ENCODE peak calls at places on chromosomes 7 and 10, in seven cellular contexts. J is MM.1S, B is OCI-LY7, X is uterus, V is heart left ventricle, Q is heart right ventricle, P is WERI-Rb-1. N is an unnamed sample.

GRCh38 chr7:147023390-147023914 is 906.9 kb downstream of the CNTNAP2 start:
- DNase-seq in B (no peak), X (no peak), P (no peak), Q (no peak), J (no peak), V (no peak), N (no peak)

GRCh38 chr7:98944386-98944785 is 66.1 kb downstream of the TRRAP start:
- DNase-seq in V (no peak), P (no peak), B (no peak), Q (no peak), X (no peak), J (no peak), N (no peak)

GRCh38 chr7:4102231-4102841 is 579.8 kb upstream of the FOXK1 start:
- DNase-seq in Q (no peak), B (no peak), J (no peak), V (no peak), P (no peak), X (no peak), N (no peak)

GRCh38 chr10:118339096-118339495 is 3.0 kb downstream of the FAM204A start:
- DNase-seq in B (no peak), J (no peak), X (no peak), V (no peak), Q (no peak), P (no peak), N (no peak)

GRCh38 chr7:11727864-11728263 is 104.1 kb downstream of the THSD7A start:
- DNase-seq in X (no peak), Q (no peak), B (no peak), J (no peak), V (no peak), P (no peak), N (no peak)

GRCh38 chr7:69732203-69732602 is 133.9 kb downstream of the AUTS2 start:
- DNase-seq in J (no peak), P (no peak), V (no peak), X (no peak), B (no peak), Q (no peak), N (no peak)

GRCh38 chr7:74453321-74454011 is at the start of gene GTF2IRD1:
- DNase-seq in X (peak), Q (peak), J (peak), V (peak), B (peak), P (peak), N (no peak)

GRCh38 chr7:156662269-156662668 is 21.7 kb downstream of the RNF32 start:
- DNase-seq in J (no peak), X (no peak), B (no peak), V (no peak), P (no peak), Q (no peak), N (no peak)

GRCh38 chr10:58868736-58869435 is 307.6 kb upstream of the PHYHIPL start:
- DNase-seq in J (no peak), P (no peak), V (no peak), X (no peak), Q (no peak), B (no peak), N (no peak)

GRCh38 chr7:111092406-111093160 is 1.7 kb downstream of the LRRN3 start:
- DNase-seq in B (no peak), Q (no peak), V (no peak), X (no peak), P (no peak), J (peak), N (no peak)

GRCh38 chr7:92332782-92333181 is 87.0 kb downstream of the ANKIB1 start:
- DNase-seq in X (no peak), P (no peak), J (no peak), Q (no peak), V (no peak), B (no peak), N (no peak)

GRCh38 chr10:118504044-118504944 is 91.2 kb downstream of the PRLHR start:
- DNase-seq in V (no peak), B (no peak), P (no peak), Q (no peak), X (no peak), J (no peak), N (no peak)

GRCh38 chr7:27960415-27960814 is 220.2 kb downstream of the JAZF1 start:
- DNase-seq in B (no peak), V (no peak), X (no peak), Q (no peak), P (no peak), J (no peak), N (no peak)

GRCh38 chr7:779480-779879 is 52.4 kb upstream of the PRKAR1B start:
- DNase-seq in B (no peak), V (peak), X (no peak), J (no peak), Q (no peak), P (no peak), N (no peak)

GRCh38 chr10:129942019-129942277 is 22.1 kb downstream of the EBF3 start:
- DNase-seq in V (no peak), P (no peak), B (no peak), X (no peak), J (no peak), Q (no peak), N (no peak)

GRCh38 chr10:3850999-3851937 is 66.3 kb upstream of the KLF6 start:
- DNase-seq in X (no peak), P (no peak), J (no peak), V (no peak), B (peak), Q (no peak), N (peak)

GRCh38 chr7:75920431-75921161 is 5.6 kb downstream of the POR start:
- DNase-seq in V (no peak), X (no peak), P (no peak), J (no peak), B (no peak), Q (no peak), N (no peak)

GRCh38 chr7:131803861-131804260 is 247.4 kb upstream of the PODXL start:
- DNase-seq in P (no peak), Q (no peak), J (no peak), X (no peak), V (no peak), B (no peak), N (no peak)

GRCh38 chr10:73871915-73872710 is 2.2 kb downstream of the CAMK2G start:
- DNase-seq in V (no peak), B (no peak), J (no peak), Q (no peak), P (no peak), X (no peak), N (no peak)

GRCh38 chr10:30365278-30365677 is 16.2 kb upstream of the MTPAP start:
- DNase-seq in V (no peak), J (no peak), B (no peak), P (no peak), X (no peak), Q (no peak), N (no peak)

GRCh38 chr7:104923010-104923421 is 91.0 kb upstream of the KMT2E start:
- DNase-seq in B (peak), X (peak), V (peak), P (peak), Q (peak), J (peak), N (peak)

GRCh38 chr10:97380513-97380912 is 20.6 kb downstream of the RRP12 start:
- DNase-seq in J (no peak), B (no peak), V (no peak), Q (no peak), P (no peak), X (no peak), N (no peak)

GRCh38 chr10:91495402-91495801 is 85.3 kb downstream of the HECTD2 start:
- DNase-seq in X (no peak), B (no peak), V (no peak), J (no peak), Q (no peak), P (no peak), N (no peak)

GRCh38 chr10:96746503-96746902 is 26.2 kb upstream of the PIK3AP1 start:
- DNase-seq in V (no peak), B (no peak), J (no peak), X (no peak), P (no peak), Q (no peak), N (peak)

GRCh38 chr7:16743207-16743606 is 10.3 kb upstream of the TSPAN13 start:
- DNase-seq in V (no peak), Q (no peak), P (no peak), X (no peak), J (no peak), B (no peak), N (no peak)

GRCh38 chr7:130349911-130350782 is 5.5 kb downstream of the CPA5 start:
- DNase-seq in J (no peak), X (no peak), B (no peak), Q (no peak), V (no peak), P (no peak), N (no peak)

GRCh38 chr10:117543999-117544728 is 1.6 kb downstream of the EMX2 start:
- DNase-seq in V (no peak), B (no peak), J (no peak), X (peak), P (no peak), Q (no peak), N (no peak)

GRCh38 chr10:78865518-78865835 is 203.3 kb upstream of the ZMIZ1 start:
- DNase-seq in Q (no peak), B (no peak), V (no peak), J (no peak), X (no peak), P (no peak), N (no peak)

GRCh38 chr10:101767600-101767945 is 8.3 kb downstream of the FGF8 start:
- DNase-seq in Q (no peak), V (no peak), P (no peak), B (no peak), X (no peak), J (no peak), N (no peak)

GRCh38 chr7:126690104-126690503 is 562.6 kb downstream of the GRM8 start:
- DNase-seq in B (no peak), P (no peak), X (no peak), Q (no peak), J (no peak), V (no peak), N (no peak)

GRCh38 chr10:77846718-77847311 is 79.7 kb downstream of the DLG5 start:
- DNase-seq in J (peak), P (peak), V (peak), X (peak), Q (peak), B (peak), N (peak)

GRCh38 chr10:1535337-1535957 is 201.9 kb downstream of the ADARB2 start:
- DNase-seq in Q (no peak), X (no peak), B (no peak), V (no peak), P (no peak), J (no peak), N (no peak)

GRCh38 chr7:27151341-27151944 is 940 bp downstream of the HOXA3 start:
- DNase-seq in B (no peak), Q (no peak), V (peak), X (peak), J (no peak), P (no peak), N (peak)

GRCh38 chr7:146096994-146097393 is 19.6 kb upstream of the CNTNAP2 start:
- DNase-seq in X (no peak), Q (no peak), B (no peak), J (peak), V (no peak), P (peak), N (peak)

GRCh38 chr10:93745411-93746065 is 12.2 kb upstream of the LGI1 start:
- DNase-seq in B (peak), X (no peak), J (no peak), V (no peak), P (peak), Q (no peak), N (peak)

GRCh38 chr10:47456794-47457527 is 27.0 kb downstream of the ANXA8 start:
- DNase-seq in B (no peak), V (no peak), X (no peak), J (no peak), P (no peak), Q (no peak), N (peak)

GRCh38 chr10:5466451-5466996 is 32.8 kb downstream of the CALML5 start:
- DNase-seq in B (no peak), V (no peak), Q (no peak), X (peak), J (no peak), P (no peak), N (no peak)

GRCh38 chr10:131186547-131187253 is 124.8 kb downstream of the TCERG1L start:
- DNase-seq in Q (no peak), V (no peak), P (no peak), X (no peak), B (no peak), J (no peak), N (no peak)

GRCh38 chr7:114647518-114647917 is 232.9 kb downstream of the FOXP2 start:
- DNase-seq in B (no peak), P (no peak), Q (no peak), X (no peak), J (no peak), V (no peak), N (no peak)

GRCh38 chr7:7157177-7157886 is 25.0 kb upstream of the C1GALT1 start:
- DNase-seq in V (no peak), Q (no peak), X (no peak), B (no peak), P (no peak), J (peak), N (peak)
- H3K4me3 ChIP-seq in V (peak), Q (no peak), X (no peak), B (no peak), P (no peak), J (peak), N (no peak)

DNA sequence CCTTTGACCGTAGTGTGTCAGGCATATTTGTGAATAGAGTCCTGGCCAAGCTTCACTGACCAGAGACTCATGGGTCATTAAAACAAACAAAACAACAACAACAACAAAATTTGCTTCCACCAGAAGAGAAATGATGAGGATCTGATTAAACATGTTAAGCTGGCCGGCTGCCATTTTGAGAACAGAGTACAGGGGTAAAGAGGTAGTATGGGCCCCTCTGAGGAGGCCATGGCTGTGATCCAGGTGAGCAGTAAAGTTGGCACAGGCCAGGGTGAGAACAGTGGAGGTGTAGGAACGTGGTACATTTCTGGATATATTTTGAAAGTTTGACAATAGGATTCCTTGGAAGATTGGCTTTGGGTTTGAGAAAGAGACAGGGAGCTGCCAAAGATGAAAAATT is 252.5 kb downstream of the TWIST1 start:
- DNase-seq in V (no peak), J (no peak), Q (no peak), X (no peak), P (no peak), B (no peak), N (no peak)
- H3K4me3 ChIP-seq in V (no peak), J (no peak), Q (no peak), X (no peak), P (no peak), B (no peak), N (no peak)

GRCh38 chr7:117871778-117872538 is 1.3 kb downstream of the CTTNBP2 start:
- DNase-seq in X (peak), Q (peak), V (no peak), J (no peak), P (no peak), B (no peak), N (no peak)

GRCh38 chr7:117873933-117874530 is 791 bp upstream of the CTTNBP2 start:
- DNase-seq in B (no peak), P (no peak), Q (no peak), X (no peak), J (no peak), V (no peak), N (no peak)

GRCh38 chr7:117873056-117873932 is at the start of gene CTTNBP2:
- DNase-seq in J (peak), V (peak), Q (peak), X (peak), B (no peak), P (peak), N (no peak)

GRCh38 chr7:117871401-117871777 is 1.9 kb downstream of the CTTNBP2 start:
- DNase-seq in B (no peak), X (no peak), J (no peak), Q (no peak), P (no peak), V (no peak), N (no peak)

DNA sequence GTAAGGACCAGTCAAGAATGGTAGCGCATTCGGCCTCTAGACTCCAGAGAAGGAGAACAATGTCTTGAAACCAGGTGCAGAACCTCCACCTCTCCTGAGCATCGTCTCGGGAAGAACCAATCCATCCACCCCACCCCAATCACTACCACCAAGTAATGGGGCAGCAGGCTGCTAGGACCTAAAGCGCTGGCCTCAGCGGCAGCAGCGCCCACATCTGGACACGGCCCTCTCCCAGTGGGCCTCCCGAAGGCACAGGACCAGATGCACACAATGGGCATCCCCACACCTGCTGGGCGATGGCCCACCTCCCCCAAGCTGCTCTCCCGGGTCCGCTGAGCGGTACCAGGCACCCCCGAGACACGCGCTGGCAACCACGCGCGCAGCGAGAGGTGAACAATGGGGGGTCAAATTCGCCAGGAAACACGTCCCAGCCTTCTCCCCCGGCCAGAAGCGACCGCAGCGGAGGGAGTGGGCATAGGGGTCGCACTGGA is 631 bp downstream of the CTTNBP2 start:
- DNase-seq in V (no peak), X (peak), P (peak), J (no peak), B (no peak), Q (peak), N (no peak)
- H3K4me3 ChIP-seq in V (peak), X (peak), P (no peak), J (peak), B (no peak), Q (peak), N (no peak)

GRCh38 chr10:100349672-100350071 is 2.6 kb downstream of the SCD start:
- DNase-seq in J (no peak), V (no peak), X (no peak), Q (no peak), B (no peak), P (no peak), N (no peak)
- H3K4me3 ChIP-seq in J (peak), V (no peak), X (no peak), Q (no peak), B (peak), P (peak), N (peak)

GRCh38 chr10:116115797-116116196 is 157.2 kb downstream of the GFRA1 start:
- DNase-seq in J (no peak), P (no peak), Q (no peak), X (no peak), B (no peak), V (no peak), N (no peak)

GRCh38 chr10:116115233-116115632 is 157.8 kb downstream of the GFRA1 start:
- DNase-seq in Q (no peak), X (no peak), J (no peak), P (no peak), V (no peak), B (no peak), N (no peak)

GRCh38 chr10:116120688-116121087 is 152.3 kb downstream of the GFRA1 start:
- DNase-seq in B (no peak), P (peak), V (no peak), J (peak), X (no peak), Q (no peak), N (peak)

GRCh38 chr10:116122126-116122525 is 150.9 kb downstream of the GFRA1 start:
- DNase-seq in P (no peak), Q (no peak), V (no peak), B (no peak), J (no peak), X (no peak), N (no peak)

DNA sequence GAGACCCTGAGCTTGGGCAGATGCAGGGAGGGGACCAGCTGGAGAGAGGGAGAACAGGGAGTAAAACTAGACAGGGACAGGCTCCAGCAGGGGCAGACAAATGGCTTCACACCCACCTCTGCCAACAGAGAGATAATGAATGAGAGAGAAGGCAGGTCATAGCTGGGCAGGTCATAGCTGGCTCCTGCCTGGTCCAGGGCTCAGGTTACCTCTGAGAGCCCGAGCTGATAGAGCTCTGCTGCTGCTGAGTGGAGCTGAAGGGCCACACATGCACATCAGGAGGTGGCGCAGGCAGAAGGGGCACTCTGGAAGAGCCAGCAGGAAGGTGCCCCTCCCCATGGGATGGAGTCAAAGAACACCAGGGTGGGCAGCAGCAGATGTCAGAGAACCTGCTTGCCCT is 154.2 kb downstream of the GFRA1 start:
- DNase-seq in Q (no peak), J (no peak), X (no peak), P (no peak), V (no peak), B (no peak), N (no peak)
- H3K4me3 ChIP-seq in Q (no peak), J (no peak), X (no peak), P (no peak), V (no peak), B (no peak), N (no peak)

N was measured in Karpas-422.